ENCODE peak calls at places on chromosomes 1 and 21, in seven cellular contexts. E, W, Q, Z, M, X and S are unnamed samples.

GRCh38 chr1:164440222-164440621 is 118.8 kb upstream of the PBX1 start:
- DNase-seq in Q (no peak), M (no peak), W (no peak), Z (no peak), E (no peak), X (peak), S (no peak)

GRCh38 chr1:59263116-59263515 is 33.8 kb upstream of the FGGY start:
- DNase-seq in X (no peak), Z (no peak), W (no peak), E (no peak), M (no peak), Q (no peak), S (no peak)

GRCh38 chr1:101207891-101208290 is 28.9 kb upstream of the S1PR1 start:
- DNase-seq in X (no peak), M (no peak), E (no peak), Q (no peak), W (no peak), Z (no peak), S (no peak)

GRCh38 chr1:225603538-225604354 is 49.2 kb downstream of the ENAH start:
- DNase-seq in Z (no peak), M (no peak), W (no peak), E (no peak), X (no peak), Q (peak), S (no peak)

GRCh38 chr1:28447674-28448073 is 58.2 kb upstream of the RCC1 start:
- DNase-seq in M (no peak), X (no peak), Z (no peak), Q (peak), W (no peak), E (no peak), S (no peak)

GRCh38 chr1:214429951-214430742 is 121.3 kb downstream of the PTPN14 start:
- DNase-seq in Q (no peak), E (no peak), M (no peak), W (no peak), X (no peak), Z (no peak), S (no peak)

GRCh38 chr1:226021406-226022200 is 22.5 kb upstream of the SDE2 start:
- DNase-seq in X (no peak), Q (no peak), M (no peak), W (no peak), E (no peak), Z (no peak), S (no peak)

GRCh38 chr1:231130509-231130908 is 31.3 kb upstream of the TRIM67 start:
- DNase-seq in Z (no peak), Q (no peak), X (no peak), W (no peak), E (no peak), M (no peak), S (no peak)

GRCh38 chr1:21325231-21325718 is 35.0 kb upstream of the ECE1 start:
- DNase-seq in E (no peak), Q (no peak), M (no peak), X (no peak), W (no peak), Z (no peak), S (no peak)

GRCh38 chr1:15094719-15095491 is 58.6 kb upstream of the TMEM51 start:
- DNase-seq in Q (no peak), Z (no peak), W (no peak), X (no peak), M (no peak), E (no peak), S (no peak)

GRCh38 chr1:89088597-89088996 is 23.6 kb upstream of the GBP1 start:
- DNase-seq in Z (peak), M (no peak), E (no peak), X (no peak), Q (peak), W (no peak), S (no peak)

GRCh38 chr21:17497345-17497744 is 15.5 kb upstream of the CXADR start:
- DNase-seq in Q (peak), X (no peak), M (no peak), W (no peak), E (no peak), Z (no peak), S (no peak)

GRCh38 chr1:111323231-111323630 is 32.6 kb downstream of the CHIA start:
- DNase-seq in M (no peak), Z (no peak), E (no peak), X (no peak), W (no peak), Q (no peak), S (no peak)

GRCh38 chr1:155324717-155325595 is 4.3 kb downstream of the RUSC1 start:
- DNase-seq in M (no peak), E (peak), X (peak), Z (peak), W (peak), Q (peak), S (no peak)

GRCh38 chr21:43991447-43991991 is 20.6 kb upstream of the TRAPPC10 start:
- DNase-seq in Q (no peak), E (no peak), M (no peak), Z (no peak), W (no peak), X (no peak), S (no peak)

GRCh38 chr1:51070640-51071039 is 31.4 kb upstream of the C1orf185 start:
- DNase-seq in Q (no peak), E (no peak), M (no peak), W (no peak), X (peak), Z (no peak), S (no peak)

GRCh38 chr1:202836616-202837403 is 26.1 kb downstream of the PCAT6 start:
- DNase-seq in W (no peak), E (no peak), Z (no peak), M (no peak), X (no peak), Q (no peak), S (no peak)

GRCh38 chr1:197268012-197268411 is at the start of gene CRB1:
- DNase-seq in X (peak), E (no peak), M (no peak), W (no peak), Z (no peak), Q (no peak), S (no peak)

GRCh38 chr1:10598088-10598712 is 123.5 kb downstream of the PEX14 start:
- DNase-seq in X (peak), E (peak), M (no peak), Z (no peak), W (no peak), Q (no peak), S (no peak)

GRCh38 chr21:35423694-35424093 is 374.6 kb upstream of the RUNX1 start:
- DNase-seq in Q (no peak), W (no peak), Z (no peak), M (no peak), X (no peak), E (no peak), S (no peak)

GRCh38 chr1:84672080-84672735 is 18.1 kb downstream of the SSX2IP start:
- DNase-seq in Z (no peak), Q (no peak), W (no peak), X (no peak), E (no peak), M (no peak), S (no peak)

GRCh38 chr1:207747627-207748492 is 4.0 kb upstream of the CD46 start:
- DNase-seq in Q (no peak), M (no peak), Z (peak), E (peak), X (no peak), W (no peak), S (no peak)

GRCh38 chr1:246153796-246154212 is 353.3 kb downstream of the SMYD3 start:
- DNase-seq in Z (peak), W (no peak), Q (no peak), X (no peak), M (no peak), E (no peak), S (no peak)

GRCh38 chr1:78038491-78038939 is 7.3 kb upstream of the GIPC2 start:
- DNase-seq in Q (no peak), M (no peak), X (no peak), W (no peak), E (no peak), Z (no peak), S (no peak)

GRCh38 chr1:92475029-92475428 is 11.7 kb downstream of the GFI1 start:
- DNase-seq in Z (no peak), X (no peak), W (no peak), Q (no peak), M (no peak), E (no peak), S (no peak)

GRCh38 chr1:153490272-153491051 is 30.0 kb upstream of the S100A7 start:
- DNase-seq in W (no peak), Z (no peak), X (no peak), M (no peak), E (no peak), Q (no peak), S (no peak)

GRCh38 chr1:112619518-112620458 is at the start of gene CAPZA1:
- DNase-seq in Q (peak), E (peak), W (peak), M (peak), X (peak), Z (peak), S (peak)

GRCh38 chr1:185610954-185611353 is 123.2 kb upstream of the HMCN1 start:
- DNase-seq in Z (no peak), M (no peak), E (no peak), W (no peak), X (no peak), Q (no peak), S (no peak)

GRCh38 chr1:109312246-109312645 is 5.4 kb upstream of the MYBPHL start:
- DNase-seq in E (no peak), M (no peak), Q (no peak), X (no peak), W (no peak), Z (no peak), S (no peak)

GRCh38 chr1:5351366-5351765 is 640.9 kb downstream of the NPHP4 start:
- DNase-seq in X (no peak), M (no peak), Q (no peak), W (no peak), Z (no peak), E (no peak), S (no peak)

GRCh38 chr1:153768316-153769126 is 6.7 kb upstream of the SLC27A3 start:
- DNase-seq in E (no peak), X (no peak), Q (peak), W (no peak), Z (no peak), M (no peak), S (no peak)

GRCh38 chr1:26996665-26997064 is 3.2 kb downstream of the TRNP1 start:
- DNase-seq in W (no peak), M (no peak), Q (no peak), X (no peak), E (no peak), Z (no peak), S (no peak)

GRCh38 chr1:39110882-39111281 is 84.7 kb downstream of the NDUFS5 start:
- DNase-seq in Q (no peak), X (no peak), M (no peak), E (no peak), Z (no peak), W (no peak), S (no peak)

GRCh38 chr1:31855038-31855845 is 39.4 kb upstream of the SPOCD1 start:
- DNase-seq in Q (peak), X (no peak), E (no peak), W (no peak), M (no peak), Z (peak), S (no peak)

GRCh38 chr1:167555971-167556714 is 2.6 kb upstream of the CREG1 start:
- DNase-seq in W (no peak), E (peak), X (peak), M (no peak), Q (peak), Z (peak), S (no peak)

GRCh38 chr1:53180226-53180625 is 16.4 kb upstream of the CPT2 start:
- DNase-seq in M (no peak), W (no peak), X (no peak), Z (no peak), Q (no peak), E (no peak), S (no peak)

GRCh38 chr1:246876423-246876822 is 55.3 kb downstream of the AHCTF1 start:
- DNase-seq in W (no peak), E (no peak), X (no peak), Q (no peak), M (no peak), Z (no peak), S (no peak)

DNA sequence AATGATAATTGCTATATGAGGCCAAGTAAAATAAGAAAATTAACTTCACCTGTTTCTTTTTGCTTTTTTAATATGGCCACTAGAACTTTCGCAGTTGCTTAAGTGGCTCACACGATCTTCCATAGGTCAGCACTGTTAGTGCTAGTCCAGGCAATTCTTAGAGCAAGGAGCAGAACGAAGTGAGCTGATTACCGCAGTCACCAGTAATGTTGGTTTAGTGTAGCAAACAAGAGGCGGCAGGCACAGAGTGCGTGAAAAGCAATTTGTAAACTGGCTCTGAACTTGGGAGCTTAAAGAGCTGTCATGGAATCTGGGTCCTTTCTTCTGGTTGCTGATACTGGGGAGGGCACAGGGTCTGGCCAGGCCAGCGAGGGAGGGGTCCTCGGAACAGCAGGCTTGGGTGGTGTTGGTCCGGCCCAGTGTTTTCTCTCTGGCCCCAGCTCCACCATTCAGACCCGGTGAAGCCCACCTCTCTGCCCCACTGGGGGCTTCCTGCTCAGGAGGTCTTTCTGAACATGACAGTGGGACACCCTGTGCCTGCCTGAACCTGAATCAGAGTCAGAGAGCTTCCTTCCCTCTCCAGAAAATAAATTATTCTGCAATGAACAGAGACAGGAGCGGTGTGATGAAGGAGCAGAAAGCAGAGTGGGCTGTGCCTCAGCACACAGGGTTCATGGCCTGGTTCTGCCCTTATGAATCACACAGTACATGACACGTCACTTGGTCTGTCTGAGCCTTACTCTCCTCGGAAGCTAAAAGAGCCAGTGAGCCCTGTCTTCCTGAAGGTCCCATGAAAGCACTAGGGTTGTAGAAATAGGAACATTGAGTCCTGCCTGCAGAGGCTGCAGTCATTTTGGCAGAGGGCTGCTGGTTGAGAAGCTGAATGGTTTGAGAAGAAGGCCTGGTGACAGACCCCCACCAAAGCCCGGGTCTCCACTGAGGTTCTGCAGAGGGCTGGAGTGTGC is 11.9 kb downstream of the ETS2 start:
- DNase-seq in M (no peak), W (no peak), X (no peak), Q (no peak), E (no peak), Z (no peak), S (no peak)
- TF ChIP-seq POLR2AphosphoS5 in M (no peak), W (no peak), X (no peak), Q (no peak), E (no peak), Z (no peak), S (no peak)

GRCh38 chr1:62437273-62437945 is 560 bp downstream of the USP1 start:
- DNase-seq in Q (no peak), M (no peak), Z (no peak), X (no peak), W (peak), E (no peak), S (no peak)
- TF ChIP-seq TAF1 in Q (no peak), M (no peak), Z (no peak), X (no peak), W (no peak), E (no peak), S (no peak)

DNA sequence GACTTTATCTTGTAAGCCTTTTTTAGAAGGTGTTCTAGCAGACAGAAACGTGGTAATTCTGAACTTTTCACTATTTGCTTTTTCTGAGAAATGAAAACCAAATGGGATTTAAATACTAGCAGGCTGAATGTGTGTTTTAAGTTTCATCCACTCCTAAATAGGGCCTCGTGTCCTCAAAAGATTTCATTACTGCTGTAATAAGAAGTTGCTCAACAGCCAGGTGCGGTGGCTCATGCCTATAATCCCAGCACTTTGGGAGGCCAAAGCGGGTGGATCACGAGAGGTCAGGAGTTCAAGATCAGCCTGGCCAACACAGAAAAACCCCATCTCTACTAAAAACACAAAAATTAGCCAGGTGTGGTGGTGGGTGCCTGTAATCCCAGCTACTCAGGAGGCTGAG is 44.6 kb upstream of the FMO2 start:
- DNase-seq in E (no peak), Z (no peak), Q (no peak), M (no peak), X (no peak), W (no peak), S (no peak)
- TF ChIP-seq POLR2AphosphoS5 in E (no peak), Z (no peak), Q (no peak), M (no peak), X (no peak), W (no peak), S (no peak)

DNA sequence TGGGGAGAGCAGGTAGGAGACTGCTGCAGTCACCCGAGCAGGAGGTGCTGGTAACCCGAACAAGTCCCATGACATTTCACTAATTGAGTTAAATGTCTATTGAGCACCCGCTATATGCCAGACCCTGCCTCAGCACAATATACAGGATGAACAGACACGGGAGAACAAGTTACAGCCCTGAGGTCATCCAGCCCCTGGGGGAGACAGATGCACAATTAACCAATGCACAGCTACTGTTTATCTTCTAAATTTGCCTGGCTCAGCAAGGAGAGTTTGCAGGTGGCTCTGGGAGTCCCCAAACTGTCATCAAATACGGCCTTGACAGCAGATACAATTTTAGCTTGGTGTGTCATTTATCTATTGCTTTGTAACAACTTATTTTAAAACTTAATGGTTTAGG is 18.1 kb downstream of the CITED4 start:
- DNase-seq in W (no peak), Z (no peak), Q (no peak), M (no peak), X (peak), E (no peak), S (no peak)
- TF ChIP-seq TAF1 in W (no peak), Z (no peak), Q (no peak), M (no peak), X (no peak), E (no peak), S (no peak)

GRCh38 chr1:86464819-86465218 is 3.9 kb upstream of the CLCA1 start:
- DNase-seq in X (no peak), Z (no peak), Q (no peak), W (no peak), E (no peak), M (no peak), S (no peak)
- TF ChIP-seq POLR2AphosphoS5 in X (no peak), Z (no peak), Q (no peak), W (no peak), E (no peak), M (no peak), S (no peak)

GRCh38 chr1:34899471-34899870 is 30.0 kb downstream of the DLGAP3 start:
- DNase-seq in Q (no peak), M (no peak), X (no peak), E (no peak), W (no peak), Z (no peak), S (no peak)

GRCh38 chr1:34900775-34901502 is 28.5 kb downstream of the DLGAP3 start:
- DNase-seq in Q (no peak), X (no peak), E (no peak), M (no peak), W (no peak), Z (no peak), S (no peak)

GRCh38 chr1:34899906-34900305 is 29.5 kb downstream of the DLGAP3 start:
- DNase-seq in Q (no peak), Z (no peak), E (no peak), W (no peak), M (no peak), X (no peak), S (no peak)

GRCh38 chr1:34896612-34897011 is 32.8 kb downstream of the DLGAP3 start:
- DNase-seq in M (no peak), Q (no peak), X (no peak), E (no peak), Z (no peak), W (no peak), S (no peak)

GRCh38 chr1:34898220-34898820 is 31.1 kb downstream of the DLGAP3 start:
- DNase-seq in Z (no peak), W (no peak), X (no peak), M (no peak), E (peak), Q (no peak), S (no peak)
- TF ChIP-seq TAF1 in Z (no peak), W (no peak), X (no peak), M (no peak), E (no peak), Q (no peak), S (no peak)